ENCODE peak calls at places on chromosome 2, in ten cellular contexts. S is endothelial cell, U is choroid plexus epithelial cell, P is bronchial epithelial cell, Q is foreskin fibroblast, K is mammary epithelial cell, O is hepatocyte, B is stomach, C is gastrocnemius medialis, I is cardiac muscle cell. M is an unnamed sample.

GRCh38 chr2:148599112-148599991 is 45.2 kb upstream of the EPC2 start:
- DNase-seq in S (no peak), U (no peak), P (no peak), Q (peak), K (no peak), O (no peak), B (no peak), C (no peak), I (no peak), M (no peak)

GRCh38 chr2:28979041-28979440 is 2.1 kb upstream of the TOGARAM2 start:
- DNase-seq in S (no peak), U (no peak), P (no peak), Q (no peak), K (no peak), O (no peak), B (no peak), C (no peak), I (no peak), M (no peak)

GRCh38 chr2:172102159-172102857 is 392 bp downstream of the DLX2 start:
- DNase-seq in S (no peak), U (no peak), P (no peak), Q (peak), K (peak), O (no peak), B (no peak), C (no peak), I (no peak), M (no peak)

GRCh38 chr2:30334738-30335426 is 103.5 kb downstream of the LBH start:
- DNase-seq in S (no peak), U (no peak), P (peak), Q (no peak), K (no peak), O (no peak), B (no peak), C (no peak), I (no peak), M (no peak)

GRCh38 chr2:25566094-25566493 is 107.3 kb downstream of the DTNB start:
- DNase-seq in S (no peak), U (no peak), P (no peak), Q (no peak), K (no peak), O (no peak), B (no peak), C (no peak), I (no peak), M (no peak)

GRCh38 chr2:149679286-149679685 is 91.7 kb upstream of the MMADHC start:
- DNase-seq in S (no peak), U (peak), P (peak), Q (peak), K (peak), O (peak), B (no peak), C (no peak), I (peak), M (no peak)

GRCh38 chr2:164711246-164712138 is 90.2 kb upstream of the GRB14 start:
- DNase-seq in S (no peak), U (no peak), P (no peak), Q (no peak), K (no peak), O (peak), B (no peak), C (no peak), I (no peak), M (no peak)

GRCh38 chr2:61426267-61426897 is 44.5 kb downstream of the USP34 start:
- DNase-seq in S (peak), U (peak), P (peak), Q (peak), K (peak), O (peak), B (peak), C (no peak), I (peak), M (peak)

GRCh38 chr2:157492189-157492773 is 48.4 kb upstream of the CYTIP start:
- DNase-seq in S (peak), U (peak), P (peak), Q (peak), K (peak), O (peak), B (peak), C (peak), I (peak), M (peak)

GRCh38 chr2:200616193-200616592 is 30.4 kb downstream of the AOX1 start:
- DNase-seq in S (no peak), U (no peak), P (no peak), Q (peak), K (no peak), O (no peak), B (no peak), C (no peak), I (no peak), M (no peak)

GRCh38 chr2:209872675-209873074 is 101.0 kb downstream of the UNC80 start:
- DNase-seq in S (peak), U (peak), P (peak), Q (no peak), K (no peak), O (peak), B (peak), C (no peak), I (peak), M (no peak)

GRCh38 chr2:71897145-71897495 is 250.5 kb downstream of the CYP26B1 start:
- DNase-seq in S (no peak), U (no peak), P (no peak), Q (no peak), K (no peak), O (no peak), B (no peak), C (peak), I (no peak), M (no peak)

GRCh38 chr2:199315299-199316179 is 142.2 kb downstream of the SATB2 start:
- DNase-seq in S (peak), U (peak), P (peak), Q (peak), K (peak), O (peak), B (no peak), C (no peak), I (peak), M (peak)

GRCh38 chr2:176445831-176446433 is 176.7 kb downstream of the MTX2 start:
- DNase-seq in S (no peak), U (peak), P (peak), Q (peak), K (peak), O (no peak), B (no peak), C (no peak), I (no peak), M (no peak)

GRCh38 chr2:235663877-235664276 is 170.0 kb downstream of the AGAP1 start:
- DNase-seq in S (no peak), U (no peak), P (no peak), Q (no peak), K (no peak), O (no peak), B (no peak), C (no peak), I (no peak), M (no peak)

GRCh38 chr2:62597323-62597722 is 91.3 kb upstream of the TMEM17 start:
- DNase-seq in S (no peak), U (peak), P (no peak), Q (peak), K (no peak), O (no peak), B (no peak), C (no peak), I (peak), M (no peak)

GRCh38 chr2:145652992-145653545 is 1133.2 kb upstream of the ZEB2 start:
- DNase-seq in S (no peak), U (peak), P (peak), Q (peak), K (peak), O (peak), B (no peak), C (no peak), I (peak), M (no peak)

GRCh38 chr2:64751286-64752260 is 97.9 kb upstream of the SERTAD2 start:
- DNase-seq in S (peak), U (peak), P (peak), Q (peak), K (peak), O (peak), B (peak), C (peak), I (peak), M (no peak)

GRCh38 chr2:63047534-63048281 is 2.9 kb upstream of the OTX1 start:
- DNase-seq in S (peak), U (no peak), P (peak), Q (no peak), K (no peak), O (peak), B (no peak), C (no peak), I (no peak), M (no peak)

GRCh38 chr2:190679813-190680591 is 31.1 kb downstream of the NAB1 start:
- DNase-seq in S (peak), U (peak), P (peak), Q (peak), K (peak), O (peak), B (peak), C (no peak), I (peak), M (peak)

GRCh38 chr2:130351495-130352125 is 4.2 kb upstream of the PTPN18 start:
- DNase-seq in S (no peak), U (no peak), P (no peak), Q (no peak), K (no peak), O (no peak), B (no peak), C (no peak), I (no peak), M (no peak)

GRCh38 chr2:32947076-32947483 is 327 bp downstream of the LTBP1 start:
- DNase-seq in S (peak), U (peak), P (no peak), Q (peak), K (no peak), O (no peak), B (no peak), C (no peak), I (no peak), M (peak)

GRCh38 chr2:47346107-47346506 is 56.8 kb upstream of the MSH2 start:
- DNase-seq in S (no peak), U (no peak), P (peak), Q (no peak), K (no peak), O (no peak), B (no peak), C (no peak), I (no peak), M (no peak)

GRCh38 chr2:121536850-121537557 is 6.3 kb downstream of the RNU4ATAC start:
- DNase-seq in S (no peak), U (no peak), P (no peak), Q (no peak), K (no peak), O (no peak), B (no peak), C (no peak), I (no peak), M (no peak)

GRCh38 chr2:48540237-48540935 is 10.4 kb downstream of the STON1 start:
- DNase-seq in S (no peak), U (no peak), P (no peak), Q (no peak), K (no peak), O (no peak), B (no peak), C (no peak), I (no peak), M (no peak)
- TF ChIP-seq CTCF in S (no peak), U (no peak), P (no peak), Q (no peak), K (no peak), O (no peak), B (no peak), C (no peak), I (no peak), M (no peak)

GRCh38 chr2:35858216-35858615 is 497.4 kb upstream of the CRIM1 start:
- DNase-seq in S (no peak), U (no peak), P (no peak), Q (no peak), K (no peak), O (no peak), B (no peak), C (no peak), I (no peak), M (no peak)
- TF ChIP-seq CTCF in S (no peak), U (no peak), P (no peak), Q (no peak), K (no peak), O (no peak), B (no peak), C (no peak), I (peak), M (no peak)

DNA sequence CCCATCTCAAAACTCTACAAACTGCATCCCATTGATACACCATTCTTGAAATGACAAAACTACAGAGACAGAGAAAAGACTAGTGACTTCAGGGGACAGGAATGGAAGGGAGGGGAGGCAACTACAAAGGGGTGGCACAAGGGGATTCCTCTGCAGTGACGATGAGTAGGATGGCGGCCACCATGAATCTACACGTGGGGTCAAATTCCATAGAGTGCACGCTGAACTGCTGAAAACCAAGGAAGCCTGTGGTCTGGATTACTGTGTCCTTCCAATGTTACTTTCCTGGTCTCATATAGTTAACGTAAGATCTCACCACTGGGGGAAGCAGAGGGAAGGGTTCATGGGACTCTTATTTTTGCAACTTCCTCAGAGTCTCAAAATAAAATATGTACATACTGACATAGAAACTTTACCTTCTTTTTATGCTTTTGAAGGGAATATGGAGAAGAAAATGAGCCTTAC is 23.6 kb downstream of the COX7A2L start:
- DNase-seq in S (no peak), U (no peak), P (no peak), Q (no peak), K (no peak), O (no peak), B (no peak), C (no peak), I (no peak), M (no peak)
- TF ChIP-seq CTCF in S (no peak), U (peak), P (no peak), Q (no peak), K (no peak), O (no peak), B (no peak), C (no peak), I (no peak), M (peak)

GRCh38 chr2:100956081-100956480 is 46.0 kb upstream of the RPL31 start:
- DNase-seq in S (no peak), U (no peak), P (no peak), Q (no peak), K (no peak), O (no peak), B (no peak), C (no peak), I (no peak), M (no peak)

GRCh38 chr2:100960688-100961087 is 41.4 kb upstream of the RPL31 start:
- DNase-seq in S (no peak), U (no peak), P (no peak), Q (peak), K (no peak), O (no peak), B (no peak), C (no peak), I (no peak), M (no peak)

GRCh38 chr2:100959225-100959880 is 42.7 kb upstream of the RPL31 start:
- DNase-seq in S (no peak), U (no peak), P (peak), Q (peak), K (no peak), O (no peak), B (peak), C (no peak), I (peak), M (no peak)

GRCh38 chr2:100955226-100955625 is 46.9 kb upstream of the RPL31 start:
- DNase-seq in S (no peak), U (no peak), P (no peak), Q (no peak), K (no peak), O (no peak), B (no peak), C (no peak), I (no peak), M (no peak)

DNA sequence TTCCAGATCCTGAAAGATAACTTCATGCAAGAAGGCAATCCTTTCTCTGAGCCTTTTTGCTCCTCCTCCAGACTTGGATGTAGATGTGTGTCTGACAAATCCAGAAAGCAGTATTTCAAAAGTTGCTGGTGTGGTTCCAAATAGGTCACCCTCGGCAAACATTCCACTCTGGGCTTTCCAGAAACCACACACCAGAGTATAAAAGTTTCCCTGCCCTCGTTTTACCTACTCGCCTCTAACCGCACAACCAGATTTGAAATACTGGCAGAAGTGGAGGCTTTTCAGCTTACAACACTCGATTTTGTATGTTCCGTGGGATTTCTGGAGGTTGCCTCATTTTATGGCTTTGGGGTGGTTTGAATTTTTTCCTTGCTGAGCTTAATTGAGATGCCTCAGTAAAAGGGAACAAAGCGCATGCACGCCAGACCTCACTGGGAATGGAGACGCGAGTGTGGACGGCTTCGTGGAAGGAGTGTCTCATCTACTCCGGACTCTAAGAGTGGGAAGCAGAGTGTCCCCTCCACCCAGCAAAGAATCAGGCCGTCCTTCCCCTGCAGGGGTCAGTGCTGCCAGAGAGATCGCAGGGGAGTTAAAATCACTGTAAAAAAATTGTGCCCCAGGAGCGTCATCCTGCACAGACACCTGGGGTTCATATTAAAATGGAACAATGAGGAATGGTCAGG is 44.0 kb upstream of the RPL31 start:
- DNase-seq in S (no peak), U (peak), P (peak), Q (peak), K (peak), O (peak), B (peak), C (peak), I (peak), M (no peak)
- TF ChIP-seq CTCF in S (no peak), U (no peak), P (no peak), Q (peak), K (no peak), O (no peak), B (no peak), C (no peak), I (no peak), M (no peak)

GRCh38 chr2:59176737-59177136 is 935.6 kb upstream of the FANCL start:
- DNase-seq in S (no peak), U (no peak), P (peak), Q (no peak), K (no peak), O (no peak), B (no peak), C (no peak), I (no peak), M (no peak)
- TF ChIP-seq CTCF in S (no peak), U (peak), P (no peak), Q (no peak), K (no peak), O (no peak), B (no peak), C (no peak), I (no peak), M (no peak)

GRCh38 chr2:237685408-237685807 is 58.0 kb downstream of the LRRFIP1 start:
- DNase-seq in S (no peak), U (peak), P (no peak), Q (peak), K (no peak), O (no peak), B (no peak), C (no peak), I (no peak), M (no peak)
- TF ChIP-seq CTCF in S (no peak), U (peak), P (peak), Q (peak), K (peak), O (peak), B (no peak), C (no peak), I (peak), M (peak)

DNA sequence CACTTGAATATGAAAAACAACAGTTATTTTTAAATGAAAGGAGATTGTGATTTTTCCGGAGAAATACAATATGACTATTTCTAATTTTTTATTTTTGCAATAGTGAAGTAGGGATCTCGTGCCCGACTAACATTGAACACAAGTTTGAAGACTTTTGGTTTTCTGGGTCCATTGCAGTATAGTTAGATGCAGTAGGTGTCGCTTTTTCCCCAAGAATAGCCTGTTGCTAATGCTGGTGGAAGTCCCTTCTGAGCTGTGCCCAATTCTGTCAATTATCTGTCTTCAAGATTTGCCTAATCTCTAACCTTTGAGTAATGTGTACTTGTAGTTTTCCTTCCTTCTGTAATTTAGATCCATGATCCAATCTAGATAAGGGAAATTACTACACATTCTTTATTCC is 36.5 kb downstream of the SEMA4F start:
- DNase-seq in S (peak), U (peak), P (peak), Q (peak), K (peak), O (peak), B (no peak), C (peak), I (peak), M (no peak)
- TF ChIP-seq CTCF in S (peak), U (peak), P (peak), Q (peak), K (peak), O (peak), B (peak), C (peak), I (peak), M (peak)